ENCODE peak calls at places on chromosome 12, in seven cellular contexts. V, Y, O, H, B, N and C are unnamed samples.

GRCh38 chr12:47954467-47955045 is 8.8 kb upstream of the TMEM106C start:
- DNase-seq in V (no peak), Y (no peak), O (no peak), H (no peak), B (peak; percentile 14), N (no peak), C (no peak)

GRCh38 chr12:92533280-92533890 is 169.4 kb upstream of the PLEKHG7 start:
- DNase-seq in V (no peak), Y (no peak), O (no peak), H (no peak), B (no peak), N (no peak), C (no peak)

GRCh38 chr12:107442593-107442992 is 243.0 kb upstream of the PWP1 start:
- DNase-seq in V (no peak), Y (no peak), O (no peak), H (no peak), B (no peak), N (no peak), C (no peak)

GRCh38 chr12:16685107-16685506 is 79.1 kb upstream of the LMO3 start:
- DNase-seq in V (no peak), Y (peak; percentile 3), O (no peak), H (no peak), B (peak; percentile 20), N (peak; percentile 14), C (no peak)

GRCh38 chr12:130162771-130163460 is 652 bp downstream of the FZD10 start:
- DNase-seq in V (no peak), Y (no peak), O (no peak), H (no peak), B (no peak), N (no peak), C (no peak)

GRCh38 chr12:56677680-56678079 is 10.4 kb downstream of the PTGES3 start:
- DNase-seq in V (no peak), Y (no peak), O (no peak), H (no peak), B (no peak), N (no peak), C (no peak)

GRCh38 chr12:27542628-27543027 is 18.6 kb downstream of the PPFIBP1 start:
- DNase-seq in V (no peak), Y (no peak), O (no peak), H (peak; percentile 92), B (no peak), N (no peak), C (no peak)

GRCh38 chr12:1947081-1947480 is 28.6 kb upstream of the CACNA2D4 start:
- DNase-seq in V (no peak), Y (no peak), O (no peak), H (no peak), B (no peak), N (no peak), C (no peak)